ENCODE peak calls at places on chromosomes 13 and 19, in nine cellular contexts. A, W, C, E, I, Q, Z, B and L are unnamed samples.

GRCh38 chr13:41544824-41545707 is 87.7 kb downstream of the RGCC start:
- DNase-seq in Z (peak; percentile 61), C (peak; percentile 13), A (no peak), W (no peak), I (peak; percentile 84), B (no peak), Q (no peak), E (no peak), L (no peak)

GRCh38 chr19:35332817-35333216 is 3.8 kb downstream of the CD22 start:
- DNase-seq in B (no peak), I (no peak), E (no peak), Q (peak; percentile 85), Z (no peak), A (peak; percentile 36), C (no peak), W (no peak), L (no peak)

GRCh38 chr13:58085819-58086218 is 454.3 kb downstream of the PCDH17 start:
- DNase-seq in B (no peak), Q (no peak), E (no peak), C (no peak), I (no peak), A (no peak), Z (no peak), W (no peak), L (no peak)

GRCh38 chr13:20363162-20363561 is 131.0 kb upstream of the GJB6 start:
- DNase-seq in B (no peak), I (no peak), Z (no peak), W (no peak), E (no peak), C (no peak), A (no peak), Q (no peak), L (no peak)

GRCh38 chr13:49554387-49554786 is 31.0 kb downstream of the RCBTB1 start:
- DNase-seq in W (no peak), B (no peak), A (no peak), Z (no peak), E (no peak), I (no peak), Q (no peak), C (no peak), L (no peak)

GRCh38 chr19:19662344-19662743 is 1.1 kb downstream of the ATP13A1 start:
- DNase-seq in I (no peak), W (no peak), E (no peak), C (no peak), Z (no peak), Q (no peak), B (no peak), A (no peak), L (peak; percentile 15)

GRCh38 chr19:42129399-42130253 is 2.6 kb downstream of the POU2F2 start:
- DNase-seq in B (no peak), E (peak; percentile 29), W (peak; percentile 31), I (peak; percentile 95), Z (peak; percentile 81), C (peak; percentile 31), A (no peak), Q (peak; percentile 94), L (peak; percentile 47)

GRCh38 chr13:79901336-79901735 is 420.4 kb downstream of the NDFIP2 start:
- DNase-seq in W (no peak), E (no peak), C (no peak), Q (no peak), I (no peak), B (no peak), A (no peak), Z (peak; percentile 25), L (no peak)

GRCh38 chr19:15644816-15645215 is 4.1 kb downstream of the CYP4F3 start:
- DNase-seq in Z (no peak), Q (no peak), E (no peak), W (no peak), A (no peak), I (no peak), B (no peak), C (no peak), L (no peak)

GRCh38 chr13:74771964-74772363 is 637.8 kb upstream of the KLF12 start:
- DNase-seq in B (no peak), E (no peak), C (no peak), A (no peak), Z (peak; percentile 88), Q (no peak), W (no peak), I (peak; percentile 66), L (no peak)

GRCh38 chr19:584240-585001 is 5.3 kb upstream of the HCN2 start:
- DNase-seq in B (peak; percentile 77), C (no peak), Z (peak; percentile 58), Q (peak; percentile 89), W (no peak), I (no peak), A (peak; percentile 80), E (peak; percentile 56), L (peak; percentile 98)

GRCh38 chr13:28532226-28533048 is 37.5 kb upstream of the FLT1 start:
- DNase-seq in Z (peak; percentile 55), C (no peak), I (no peak), W (no peak), E (peak; percentile 53), Q (peak; percentile 81), A (no peak), B (peak; percentile 73), L (peak; percentile 81)

GRCh38 chr19:40831502-40832430 is 18.5 kb downstream of the CYP2A6 start:
- DNase-seq in Z (peak; percentile 98), C (peak; percentile 67), W (peak; percentile 52), I (peak; percentile 86), Q (no peak), B (no peak), E (no peak), A (no peak), L (no peak)

DNA sequence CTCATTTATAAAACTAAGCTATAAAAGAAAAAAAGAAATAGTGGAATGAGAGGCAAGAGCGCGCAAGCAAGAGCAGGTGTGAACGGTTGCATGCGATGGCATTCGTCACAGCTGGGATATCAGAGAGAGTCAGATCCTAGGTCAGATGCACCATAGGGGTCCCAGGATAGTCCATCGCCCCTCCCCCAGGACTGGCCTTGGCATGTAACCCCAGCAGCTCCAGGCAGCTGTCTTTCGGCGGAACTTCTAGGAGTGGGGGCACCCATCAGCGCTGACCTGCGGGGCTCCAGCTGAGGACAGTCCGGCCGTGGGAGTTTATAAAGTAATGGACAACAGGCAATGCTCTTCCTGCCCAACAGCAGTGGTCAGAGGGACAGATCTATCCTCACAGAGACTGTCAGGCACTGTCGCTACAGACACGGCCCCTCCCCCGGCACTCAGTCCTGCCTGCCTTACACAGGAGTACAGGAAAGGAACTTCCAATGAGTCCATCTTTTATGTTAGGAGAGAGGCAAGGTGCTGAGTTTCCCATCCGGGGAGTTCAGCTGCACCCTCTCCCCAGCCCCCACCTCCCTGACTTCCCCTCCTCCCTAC is 1.4 kb downstream of the SIAH3 start:
- DNase-seq in W (no peak), Z (no peak), B (no peak), C (no peak), A (no peak), I (no peak), Q (no peak), E (no peak), L (peak; percentile 64)
- H3K4me3 ChIP-seq in W (no peak overlapping the region), Z (no peak overlapping the region), B (peak overlapping the region; percentile 13), C (no peak overlapping the region), A (peak overlapping the region; percentile 57), I (no peak overlapping the region), Q (no peak overlapping the region), E (peak overlapping the region; percentile 58), L (no peak overlapping the region)

GRCh38 chr13:111972261-111972780 is 94.6 kb upstream of the SOX1 start:
- DNase-seq in Z (no peak), B (peak; percentile 59), W (no peak), C (no peak), A (no peak), E (no peak), Q (no peak), I (no peak), L (peak; percentile 68)
- H3K27me3 ChIP-seq in Z (no peaks in the 10 kb centered on the region), B (peaks cover 66% of the 10 kb centered on the region), W (no peaks in the 10 kb centered on the region), C (no peaks in the 10 kb centered on the region), A (no peaks in the 10 kb centered on the region), E (peaks cover 68% of the 10 kb centered on the region), Q (peaks cover 28% of the 10 kb centered on the region), I (no peaks in the 10 kb centered on the region), L (no peaks in the 10 kb centered on the region)

GRCh38 chr19:4374451-4375163 is 25.7 kb downstream of the SH3GL1 start:
- DNase-seq in Q (no peak), Z (peak; percentile 96), A (no peak), W (peak; percentile 58), E (peak; percentile 78), C (peak; percentile 74), I (peak; percentile 67), B (peak; percentile 83), L (peak; percentile 56)
- H3K4me3 ChIP-seq in Q (no peak overlapping the region), Z (peak overlapping the region; percentile 13), A (no peak overlapping the region), W (peak overlapping the region; percentile 0), E (peak overlapping the region; percentile 37), C (no peak overlapping the region), I (no peak overlapping the region), B (no peak overlapping the region), L (no peak overlapping the region)

DNA sequence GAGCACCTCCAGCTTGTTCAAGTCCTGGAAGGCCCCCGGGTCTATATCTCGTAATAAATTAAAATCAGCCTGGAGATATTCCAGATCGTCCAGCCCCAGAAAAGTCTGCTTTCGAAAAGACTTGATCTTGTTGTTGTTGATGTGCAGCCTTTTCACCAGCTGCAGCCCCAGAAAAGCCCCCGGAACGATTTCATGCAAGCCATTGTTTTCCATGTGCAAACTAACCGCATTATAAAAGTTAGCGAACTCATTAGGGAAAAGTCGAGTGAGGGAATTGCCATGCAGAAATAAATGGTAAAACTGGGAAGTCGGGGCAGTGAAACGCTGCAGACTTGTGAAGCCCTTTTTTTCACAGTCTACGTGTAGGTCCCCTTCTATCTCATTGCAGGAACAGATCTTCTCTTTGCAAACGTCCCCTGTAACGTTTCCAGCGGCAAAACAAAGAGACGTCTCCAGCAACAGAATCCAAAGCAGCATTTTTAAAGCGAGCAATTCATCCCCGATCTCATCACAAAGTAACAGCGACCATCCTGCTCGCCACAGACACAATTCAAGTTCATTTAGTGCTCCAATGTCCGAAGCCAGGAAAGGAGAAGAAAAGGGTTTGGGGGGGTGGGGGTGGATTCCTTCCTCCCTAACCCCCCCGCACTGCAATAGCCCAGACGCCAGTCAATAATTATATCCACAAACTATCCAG is 1.1 kb downstream of the SLITRK1 start:
- DNase-seq in B (no peak), Q (no peak), E (no peak), A (no peak), W (no peak), Z (no peak), C (no peak), I (no peak), L (no peak)
- H3K27me3 ChIP-seq in B (peaks cover 49% of the 10 kb centered on the region), Q (peaks cover 51% of the 10 kb centered on the region), E (peaks cover 89% of the 10 kb centered on the region), A (no peaks in the 10 kb centered on the region), W (peaks cover 40% of the 10 kb centered on the region), Z (peaks cover 47% of the 10 kb centered on the region), C (no peaks in the 10 kb centered on the region), I (peaks cover 32% of the 10 kb centered on the region), L (peaks cover 54% of the 10 kb centered on the region)

GRCh38 chr19:43505186-43505456 is 575 bp upstream of the PHLDB3 start:
- DNase-seq in I (no peak), B (no peak), Q (no peak), A (no peak), E (no peak), W (no peak), C (no peak), Z (no peak), L (no peak)
- H3K4me3 ChIP-seq in I (no peak overlapping the region), B (peak overlapping the region; percentile 65), Q (no peak overlapping the region), A (peak overlapping the region; percentile 98), E (peak overlapping the region; percentile 77), W (no peak overlapping the region), C (no peak overlapping the region), Z (peak overlapping the region; percentile 73), L (no peak overlapping the region)

DNA sequence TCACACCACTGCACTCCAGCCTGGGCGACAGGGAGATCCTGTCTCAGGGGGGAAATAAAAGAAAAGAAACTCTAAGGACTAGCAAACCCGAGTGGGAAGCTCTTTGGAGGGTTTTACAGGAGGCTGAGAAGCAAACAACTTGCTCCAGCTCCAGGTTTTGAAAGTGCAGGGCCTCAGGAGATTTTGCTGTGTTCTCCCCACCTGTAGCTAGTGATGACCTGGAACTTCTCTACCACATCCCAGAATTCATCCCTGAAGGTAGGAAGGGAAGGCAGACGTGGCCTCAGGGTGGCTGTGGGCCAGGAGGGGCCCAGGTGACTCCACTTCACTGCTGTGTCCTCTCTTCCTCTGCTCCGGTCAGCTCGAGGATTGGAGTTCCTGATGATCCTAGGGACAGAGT is 16.3 kb upstream of the PSMD8 start:
- DNase-seq in Z (no peak), W (no peak), E (no peak), B (no peak), I (no peak), A (no peak), C (no peak), Q (no peak), L (no peak)
- H3K27me3 ChIP-seq in Z (peaks cover 21% of the 10 kb centered on the region), W (peaks cover 68% of the 10 kb centered on the region), E (peaks cover 76% of the 10 kb centered on the region), B (peaks cover 22% of the 10 kb centered on the region), I (peaks cover 20% of the 10 kb centered on the region), A (no peaks in the 10 kb centered on the region), C (peaks cover 4% of the 10 kb centered on the region), Q (peaks cover 17% of the 10 kb centered on the region), L (peaks cover 35% of the 10 kb centered on the region)